ENCODE peak calls at places on chromosomes 13 and 19, in seven cellular contexts. B is activated CD4-positive, alpha-beta T cell treated with anti-CD3 and anti-CD28 coated beads, Interleukin-2, amount 50 U/mL, for 1 hour; A is stimulated activated CD4-positive, alpha-beta T cell treated with anti-CD3 and anti-CD28 coated beads, Interleukin-1b, Interleukin-23, amount 100 ng/mL, for 24 hours; L is head of caudate nucleus; E is NAMALWA; U is stimulated activated CD8-positive, alpha-beta memory T cell treated with anti-CD3 and anti-CD28 coated beads, Interleukin-4, amount 100 ng/mL, for 1 hour; H is activated CD4-positive, CD25-positive, alpha-beta regulatory T cell treated with anti-CD3 and anti-CD28 coated beads, Interleukin-2, amount 50 U/mL, for 16 hours. K is an unnamed sample.
A peak's percentile ranks its signal among the peaks of the same experiment; 100 is the strongest.

GRCh38 chr13:40503026-40503425 is 163.4 kb downstream of the FOXO1 start:
- DNase-seq in B (no peak), A (no peak), L (no peak), E (no peak), U (no peak), H (no peak), K (no peak)

GRCh38 chr19:38869160-38869835 is 8.8 kb downstream of the RINL start:
- DNase-seq in B (no peak), A (no peak), L (no peak), E (peak; percentile 71), U (no peak), H (no peak), K (no peak)

GRCh38 chr19:11378319-11379189 is 4.1 kb downstream of the SWSAP1 start:
- DNase-seq in B (no peak), A (no peak), L (peak; percentile 54), E (no peak), U (no peak), H (no peak), K (peak; percentile 72)

GRCh38 chr19:17200408-17201079 is 14.6 kb upstream of the USE1 start:
- DNase-seq in B (no peak), A (no peak), L (no peak), E (no peak), U (no peak), H (no peak), K (no peak)

GRCh38 chr13:83536153-83536552 is 346.1 kb downstream of the SLITRK1 start:
- DNase-seq in B (no peak), A (no peak), L (no peak), E (no peak), U (no peak), H (no peak), K (no peak)

GRCh38 chr19:18091217-18091608 is 4.5 kb upstream of the IL12RB1 start:
- DNase-seq in B (peak; percentile 72), A (peak; percentile 48), L (peak; percentile 34), E (peak; percentile 86), U (peak; percentile 54), H (peak; percentile 69), K (no peak)

GRCh38 chr19:40424637-40425449 is 949 bp downstream of the SERTAD1 start:
- DNase-seq in B (no peak), A (no peak), L (no peak), E (peak; percentile 40), U (no peak), H (no peak), K (peak; percentile 42)

GRCh38 chr19:49107625-49108459 is 6.3 kb upstream of the LIN7B start:
- DNase-seq in B (no peak), A (no peak), L (no peak), E (no peak), U (no peak), H (no peak), K (no peak)

GRCh38 chr13:37134411-37135041 is 29.1 kb upstream of the CSNK1A1L start:
- DNase-seq in B (no peak), A (no peak), L (no peak), E (no peak), U (no peak), H (no peak), K (no peak)

GRCh38 chr13:29923554-29924481 is 73.4 kb upstream of the UBL3 start:
- DNase-seq in B (peak; percentile 40), A (peak; percentile 51), L (no peak), E (peak; percentile 64), U (no peak), H (no peak), K (peak; percentile 49)

GRCh38 chr19:43768273-43769050 is 12.3 kb downstream of the KCNN4 start:
- DNase-seq in B (no peak), A (no peak), L (no peak), E (no peak), U (no peak), H (no peak), K (no peak)

GRCh38 chr13:52788011-52788410 is 48.4 kb upstream of the CNMD start:
- DNase-seq in B (no peak), A (no peak), L (no peak), E (no peak), U (no peak), H (no peak), K (no peak)

K was measured in retina.